ENCODE peak calls at places on chromosomes 16 and 17, in seven cellular contexts. O is right cardiac atrium; V is EH; C is midbrain; Q is fibroblast of lung; N is small intestine; R is CD8-positive, alpha-beta memory T cell. U is an unnamed sample.
A peak's percentile ranks its signal among the peaks of the same experiment; 100 is the strongest.

GRCh38 chr17:80421381-80422090 is 6.6 kb downstream of the ENDOV start:
- DNase-seq in O (no peak), V (no peak), C (no peak), Q (no peak), N (no peak), R (no peak), U (no peak)

GRCh38 chr16:21117567-21117966 is 33.1 kb downstream of the DNAH3 start:
- DNase-seq in O (no peak), V (no peak), C (no peak), Q (no peak), N (no peak), R (no peak), U (no peak)

GRCh38 chr17:71117461-71117860 is 948.1 kb downstream of the KCNJ2 start:
- DNase-seq in O (no peak), V (no peak), C (no peak), Q (no peak), N (no peak), R (no peak), U (no peak)

GRCh38 chr16:12255919-12256665 is 279.6 kb downstream of the SNX29 start:
- DNase-seq in O (no peak), V (no peak), C (no peak), Q (no peak), N (peak; percentile 37), R (no peak), U (no peak)

GRCh38 chr17:50380369-50381259 is 7.6 kb downstream of the EME1 start:
- DNase-seq in O (no peak), V (peak; percentile 21), C (no peak), Q (no peak), N (no peak), R (no peak), U (no peak)

GRCh38 chr17:47203984-47204721 is 5.0 kb upstream of the MYL4 start:
- DNase-seq in O (no peak), V (peak; percentile 68), C (no peak), Q (no peak), N (no peak), R (peak; percentile 52), U (peak; percentile 47)

GRCh38 chr17:42843358-42843934 is 934 bp upstream of the AOC2 start:
- DNase-seq in O (no peak), V (peak; percentile 72), C (peak; percentile 58), Q (peak; percentile 81), N (peak; percentile 79), R (no peak), U (no peak)

GRCh38 chr17:73476890-73477350 is 165.1 kb upstream of the CDC42EP4 start:
- DNase-seq in O (peak; percentile 49), V (no peak), C (no peak), Q (no peak), N (no peak), R (no peak), U (no peak)

GRCh38 chr16:25257956-25258855 is 561 bp upstream of the ZKSCAN2 start:
- DNase-seq in O (peak; percentile 85), V (peak; percentile 82), C (peak; percentile 77), Q (peak; percentile 91), N (peak; percentile 65), R (peak; percentile 77), U (peak; percentile 71)

GRCh38 chr17:59848778-59849177 is 44.0 kb downstream of the TUBD1 start:
- DNase-seq in O (peak; percentile 67), V (peak; percentile 67), C (no peak), Q (peak; percentile 94), N (peak; percentile 60), R (no peak), U (no peak)

GRCh38 chr16:77213542-77214108 is 14.4 kb downstream of the SYCE1L start:
- DNase-seq in O (peak; percentile 55), V (peak; percentile 96), C (no peak), Q (peak; percentile 83), N (no peak), R (no peak), U (no peak)

GRCh38 chr16:84724619-84725307 is 25.0 kb downstream of the USP10 start:
- DNase-seq in O (no peak), V (peak; percentile 53), C (peak; percentile 22), Q (peak; percentile 49), N (peak; percentile 68), R (no peak), U (no peak)

GRCh38 chr17:17810374-17811248 is 26.2 kb downstream of the SREBF1 start:
- DNase-seq in O (peak; percentile 62), V (no peak), C (no peak), Q (peak; percentile 52), N (no peak), R (no peak), U (no peak)

GRCh38 chr16:4500283-4500682 is 24.1 kb downstream of the HMOX2 start:
- DNase-seq in O (no peak), V (peak; percentile 90), C (peak; percentile 51), Q (peak; percentile 78), N (peak; percentile 49), R (no peak), U (no peak)

GRCh38 chr17:80892900-80893603 is 98.6 kb upstream of the CHMP6 start:
- DNase-seq in O (no peak), V (peak; percentile 82), C (no peak), Q (peak; percentile 76), N (no peak), R (peak; percentile 14), U (no peak)

GRCh38 chr16:49921791-49922456 is 66.0 kb upstream of the ZNF423 start:
- DNase-seq in O (peak; percentile 59), V (peak; percentile 42), C (peak; percentile 40), Q (peak; percentile 39), N (peak; percentile 74), R (no peak), U (no peak)

GRCh38 chr16:24748242-24748641 is 18.8 kb downstream of the TNRC6A start:
- DNase-seq in O (peak; percentile 49), V (peak; percentile 91), C (peak; percentile 47), Q (peak; percentile 94), N (peak; percentile 15), R (no peak), U (no peak)

GRCh38 chr17:43552229-43552837 is 6.2 kb upstream of the ETV4 start:
- DNase-seq in O (no peak), V (peak; percentile 18), C (no peak), Q (no peak), N (peak; percentile 56), R (no peak), U (no peak)

GRCh38 chr17:2214887-2215615 is 88.5 kb downstream of the SMG6 start:
- DNase-seq in O (peak; percentile 46), V (peak; percentile 89), C (peak; percentile 37), Q (peak; percentile 90), N (no peak), R (no peak), U (no peak)

GRCh38 chr17:76022973-76023899 is 3.9 kb downstream of the EVPL start:
- DNase-seq in O (no peak), V (no peak), C (no peak), Q (no peak), N (no peak), R (no peak), U (no peak)

GRCh38 chr17:6780001-6780400 is 4.0 kb downstream of the FBXO39 start:
- DNase-seq in O (no peak), V (no peak), C (no peak), Q (no peak), N (no peak), R (no peak), U (no peak)

GRCh38 chr17:78301821-78302213 is 58.1 kb downstream of the SOCS3 start:
- DNase-seq in O (no peak), V (no peak), C (no peak), Q (no peak), N (no peak), R (no peak), U (no peak)

GRCh38 chr16:73872856-73873255 is 423.8 kb upstream of the PSMD7 start:
- DNase-seq in O (no peak), V (no peak), C (no peak), Q (no peak), N (no peak), R (no peak), U (no peak)

GRCh38 chr16:10923650-10924214 is 18.5 kb downstream of the DEXI start:
- DNase-seq in O (peak; percentile 80), V (no peak), C (peak; percentile 61), Q (no peak), N (peak; percentile 36), R (no peak), U (no peak)

GRCh38 chr16:79267781-79268180 is 332.8 kb downstream of the MAF start:
- DNase-seq in O (no peak), V (no peak), C (no peak), Q (no peak), N (no peak), R (no peak), U (no peak)

GRCh38 chr17:77345260-77345910 is 204.6 kb downstream of the SEC14L1 start:
- DNase-seq in O (no peak), V (no peak), C (no peak), Q (no peak), N (no peak), R (no peak), U (no peak)

GRCh38 chr17:44915321-44915726 is at the start of gene GFAP:
- DNase-seq in O (no peak), V (no peak), C (peak; percentile 71), Q (no peak), N (no peak), R (no peak), U (no peak)